ENCODE peak calls at places on chromosomes 2 and 18, in nine cellular contexts. One of them, this sample, is unnamed.

GRCh38 chr2:64329848-64330247 is 124.1 kb upstream of the LGALSL start:
- ATAC-seq in activated CD8-positive, alpha-beta T cell treated with anti-CD3 and anti-CD28 coated beads for 36 hours: no peak
- ATAC-seq in natural killer cell: no peak
- ATAC-seq in psoas muscle: peak
- ATAC-seq in activated T-cell treated with anti-CD3 and anti-CD28 coated beads, Interleukin-2, amount 50 U/mL, for 4 hours: no peak
- ATAC-seq in activated T-helper 17 cell treated with anti-CD3 and anti-CD28 coated beads, Interleukin-2, amount 50 U/mL, for 72 hours: no peak
- ATAC-seq in heart left ventricle: peak
- ATAC-seq in activated B cell treated with CpG ODN at 0.5 μM for 24 hours: no peak
- ATAC-seq in aorta: peak
- ATAC-seq in this sample: no peak

GRCh38 chr2:73993799-73994543 is 9.3 kb downstream of the TET3 start:
- ATAC-seq in activated T-cell treated with anti-CD3 and anti-CD28 coated beads, Interleukin-2, amount 50 U/mL, for 4 hours: peak
- ATAC-seq in activated CD8-positive, alpha-beta T cell treated with anti-CD3 and anti-CD28 coated beads for 36 hours: peak
- ATAC-seq in psoas muscle: no peak
- ATAC-seq in heart left ventricle: no peak
- ATAC-seq in aorta: no peak
- ATAC-seq in activated T-helper 17 cell treated with anti-CD3 and anti-CD28 coated beads, Interleukin-2, amount 50 U/mL, for 72 hours: peak
- ATAC-seq in natural killer cell: no peak
- ATAC-seq in activated B cell treated with CpG ODN at 0.5 μM for 24 hours: no peak
- ATAC-seq in this sample: peak

GRCh38 chr2:96822786-96823185 is 6.7 kb downstream of the CNNM3 start:
- ATAC-seq in activated T-helper 17 cell treated with anti-CD3 and anti-CD28 coated beads, Interleukin-2, amount 50 U/mL, for 72 hours: no peak
- ATAC-seq in heart left ventricle: no peak
- ATAC-seq in activated B cell treated with CpG ODN at 0.5 μM for 24 hours: no peak
- ATAC-seq in psoas muscle: no peak
- ATAC-seq in aorta: no peak
- ATAC-seq in natural killer cell: no peak
- ATAC-seq in activated T-cell treated with anti-CD3 and anti-CD28 coated beads, Interleukin-2, amount 50 U/mL, for 4 hours: no peak
- ATAC-seq in activated CD8-positive, alpha-beta T cell treated with anti-CD3 and anti-CD28 coated beads for 36 hours: no peak
- ATAC-seq in this sample: no peak

GRCh38 chr18:58758606-58759005 is 87.3 kb downstream of the MALT1 start:
- ATAC-seq in psoas muscle: no peak
- ATAC-seq in activated T-cell treated with anti-CD3 and anti-CD28 coated beads, Interleukin-2, amount 50 U/mL, for 4 hours: no peak
- ATAC-seq in natural killer cell: no peak
- ATAC-seq in activated T-helper 17 cell treated with anti-CD3 and anti-CD28 coated beads, Interleukin-2, amount 50 U/mL, for 72 hours: no peak
- ATAC-seq in activated B cell treated with CpG ODN at 0.5 μM for 24 hours: no peak
- ATAC-seq in heart left ventricle: no peak
- ATAC-seq in aorta: no peak
- ATAC-seq in activated CD8-positive, alpha-beta T cell treated with anti-CD3 and anti-CD28 coated beads for 36 hours: no peak
- ATAC-seq in this sample: no peak

GRCh38 chr2:225083276-225083675 is 41.0 kb upstream of the DOCK10 start:
- ATAC-seq in heart left ventricle: no peak
- ATAC-seq in psoas muscle: no peak
- ATAC-seq in natural killer cell: no peak
- ATAC-seq in activated CD8-positive, alpha-beta T cell treated with anti-CD3 and anti-CD28 coated beads for 36 hours: no peak
- ATAC-seq in aorta: no peak
- ATAC-seq in activated T-helper 17 cell treated with anti-CD3 and anti-CD28 coated beads, Interleukin-2, amount 50 U/mL, for 72 hours: no peak
- ATAC-seq in activated B cell treated with CpG ODN at 0.5 μM for 24 hours: no peak
- ATAC-seq in activated T-cell treated with anti-CD3 and anti-CD28 coated beads, Interleukin-2, amount 50 U/mL, for 4 hours: no peak
- ATAC-seq in this sample: peak

GRCh38 chr18:54102123-54102522 is 122.3 kb downstream of the MBD2 start:
- ATAC-seq in natural killer cell: no peak
- ATAC-seq in activated B cell treated with CpG ODN at 0.5 μM for 24 hours: no peak
- ATAC-seq in aorta: no peak
- ATAC-seq in activated CD8-positive, alpha-beta T cell treated with anti-CD3 and anti-CD28 coated beads for 36 hours: no peak
- ATAC-seq in psoas muscle: no peak
- ATAC-seq in heart left ventricle: no peak
- ATAC-seq in activated T-cell treated with anti-CD3 and anti-CD28 coated beads, Interleukin-2, amount 50 U/mL, for 4 hours: no peak
- ATAC-seq in activated T-helper 17 cell treated with anti-CD3 and anti-CD28 coated beads, Interleukin-2, amount 50 U/mL, for 72 hours: no peak
- ATAC-seq in this sample: no peak

GRCh38 chr2:218873359-218874194 is 7.1 kb upstream of the WNT10A start:
- ATAC-seq in activated B cell treated with CpG ODN at 0.5 μM for 24 hours: peak
- ATAC-seq in heart left ventricle: peak
- ATAC-seq in activated T-cell treated with anti-CD3 and anti-CD28 coated beads, Interleukin-2, amount 50 U/mL, for 4 hours: peak
- ATAC-seq in psoas muscle: peak
- ATAC-seq in aorta: no peak
- ATAC-seq in natural killer cell: peak
- ATAC-seq in activated T-helper 17 cell treated with anti-CD3 and anti-CD28 coated beads, Interleukin-2, amount 50 U/mL, for 72 hours: no peak
- ATAC-seq in activated CD8-positive, alpha-beta T cell treated with anti-CD3 and anti-CD28 coated beads for 36 hours: peak
- ATAC-seq in this sample: peak

GRCh38 chr2:204881519-204882111 is 336.3 kb downstream of the PARD3B start:
- ATAC-seq in activated T-cell treated with anti-CD3 and anti-CD28 coated beads, Interleukin-2, amount 50 U/mL, for 4 hours: peak
- ATAC-seq in activated CD8-positive, alpha-beta T cell treated with anti-CD3 and anti-CD28 coated beads for 36 hours: peak
- ATAC-seq in natural killer cell: peak
- ATAC-seq in activated B cell treated with CpG ODN at 0.5 μM for 24 hours: no peak
- ATAC-seq in aorta: no peak
- ATAC-seq in heart left ventricle: no peak
- ATAC-seq in psoas muscle: no peak
- ATAC-seq in activated T-helper 17 cell treated with anti-CD3 and anti-CD28 coated beads, Interleukin-2, amount 50 U/mL, for 72 hours: peak
- ATAC-seq in this sample: no peak

This sample was measured in stimulated activated memory B cell treated with anti-CD40 and anti-IgM and Interleukin-4, amounts not matched to agents 10 μg/mL and 1 μg/mL and 100 μg/mL, for 72 hours.